ENCODE peak calls at places on chromosomes 12 and 14, in six cellular contexts. R is Caki2; D is stimulated activated effector memory CD8-positive, alpha-beta T cell treated with anti-CD3 and anti-CD28 coated beads, Interleukin-12 subunit alpha, Interleukin-12 subunit beta, amount 100 ng/mL, for 72 hours; U is stimulated activated CD4-positive, alpha-beta T cell treated with anti-CD3 and anti-CD28 coated beads, Interleukin-4, amount 100 ng/mL, for 1 hour; O is COR-L47; P is head of caudate nucleus. G is an unnamed sample.

GRCh38 chr14:86788229-86788628 is 1204.8 kb downstream of the GALC start:
- DNase-seq in R (no peak), P (no peak), D (no peak), O (no peak), U (no peak), G (no peak)

GRCh38 chr12:46387697-46388096 is 15.1 kb upstream of the SLC38A2 start:
- DNase-seq in U (no peak), P (no peak), O (no peak), D (peak), R (peak), G (no peak)

GRCh38 chr14:106538193-106538592 is 1011.8 kb downstream of the TMEM121 start:
- DNase-seq in P (no peak), R (no peak), O (no peak), D (no peak), U (no peak), G (no peak)

GRCh38 chr14:22545842-22546721 is 42.9 kb downstream of the DAD1 start:
- DNase-seq in U (peak), P (no peak), O (no peak), D (peak), R (no peak), G (no peak)

GRCh38 chr12:53975019-53975815 is 463 bp upstream of the HOTAIR start:
- DNase-seq in D (no peak), R (no peak), U (no peak), P (no peak), O (no peak), G (no peak)

GRCh38 chr12:57692500-57692899 is 1.4 kb upstream of the OS9 start:
- DNase-seq in R (no peak), D (no peak), P (no peak), U (no peak), O (no peak), G (no peak)

GRCh38 chr12:44947163-44947562 is 71.0 kb upstream of the NELL2 start:
- DNase-seq in U (no peak), P (no peak), O (no peak), R (no peak), D (no peak), G (no peak)

GRCh38 chr14:22047105-22047504 is 373.5 kb upstream of the OR4E1 start:
- DNase-seq in R (peak), D (no peak), O (no peak), U (no peak), P (peak), G (no peak)

GRCh38 chr12:128168273-128168672 is 98.7 kb upstream of the TMEM132C start:
- DNase-seq in O (no peak), P (no peak), U (no peak), D (no peak), R (no peak), G (no peak)

GRCh38 chr14:72615511-72616121 is 278.3 kb downstream of the DPF3 start:
- DNase-seq in P (no peak), R (peak), O (no peak), U (no peak), D (no peak), G (no peak)

GRCh38 chr12:45331552-45331951 is 115.7 kb downstream of the ANO6 start:
- DNase-seq in R (no peak), P (no peak), O (no peak), D (no peak), U (no peak), G (no peak)

GRCh38 chr14:50759800-50760543 is 71.0 kb downstream of the NIN start:
- DNase-seq in U (no peak), O (no peak), R (no peak), D (no peak), P (no peak), G (no peak)

GRCh38 chr14:99759546-99759925 is 33.7 kb upstream of the EML1 start:
- DNase-seq in R (no peak), O (no peak), P (no peak), D (no peak), U (no peak), G (no peak)

GRCh38 chr12:6135071-6135470 is 10.6 kb upstream of the VWF start:
- DNase-seq in O (no peak), U (no peak), P (no peak), R (no peak), D (no peak), G (no peak)

GRCh38 chr12:114984641-114985041 is 300.7 kb upstream of the TBX3 start:
- DNase-seq in U (no peak), D (no peak), R (no peak), P (no peak), O (no peak), G (no peak)

GRCh38 chr14:35669782-35670181 is 135.8 kb downstream of the INSM2 start:
- DNase-seq in P (no peak), U (no peak), O (no peak), D (no peak), R (no peak), G (no peak)

GRCh38 chr12:52772188-52772587 is 5.0 kb downstream of the KRT76 start:
- DNase-seq in P (no peak), U (no peak), D (no peak), R (no peak), O (no peak), G (no peak)

GRCh38 chr12:68792952-68793351 is 15.0 kb upstream of the MDM2 start:
- DNase-seq in O (no peak), P (no peak), U (no peak), R (peak), D (peak), G (no peak)

GRCh38 chr12:22628228-22628627 is 3.3 kb downstream of the ETNK1 start:
- DNase-seq in R (no peak), D (no peak), U (no peak), O (no peak), P (no peak), G (no peak)

GRCh38 chr14:100138082-100138787 is 21.2 kb downstream of the DEGS2 start:
- DNase-seq in U (no peak), O (no peak), R (no peak), P (no peak), D (no peak), G (no peak)

GRCh38 chr12:13390921-13391320 is 194.4 kb downstream of the EMP1 start:
- DNase-seq in U (no peak), O (no peak), D (no peak), R (no peak), P (no peak), G (no peak)

GRCh38 chr14:64721391-64721791 is 17.2 kb downstream of the PLEKHG3 start:
- DNase-seq in P (no peak), U (no peak), D (no peak), O (peak), R (peak), G (no peak)

GRCh38 chr14:74516451-74517155 is 23.0 kb downstream of the ISCA2 start:
- DNase-seq in R (peak), U (no peak), O (no peak), P (no peak), D (no peak), G (no peak)

GRCh38 chr14:74475678-74476077 is 17.4 kb downstream of the NPC2 start:
- DNase-seq in R (peak), O (no peak), U (no peak), D (no peak), P (no peak), G (no peak)

GRCh38 chr12:78878447-78878846 is 13.9 kb downstream of the SYT1 start:
- DNase-seq in R (peak), O (no peak), U (no peak), D (no peak), P (no peak), G (no peak)

GRCh38 chr14:94641632-94641955 is 29.4 kb downstream of the SERPINA3 start:
- DNase-seq in P (no peak), D (no peak), U (no peak), R (no peak), O (no peak), G (no peak)

GRCh38 chr14:34496679-34497513 is 34.9 kb upstream of the SPTSSA start:
- DNase-seq in P (peak), R (peak), U (no peak), O (no peak), D (no peak), G (no peak)

GRCh38 chr14:28515571-28515970 is 251.0 kb upstream of the FOXG1 start:
- DNase-seq in O (no peak), R (no peak), U (no peak), D (no peak), P (no peak), G (no peak)

GRCh38 chr12:107179883-107180282 is 86.5 kb upstream of the CRY1 start:
- DNase-seq in D (no peak), U (no peak), O (no peak), P (no peak), R (no peak), G (no peak)

GRCh38 chr12:60935981-60936761 is 1324.0 kb upstream of the USP15 start:
- DNase-seq in R (no peak), U (no peak), O (no peak), D (no peak), P (no peak), G (no peak)

GRCh38 chr14:61753631-61754030 is 8.6 kb upstream of the SNAPC1 start:
- DNase-seq in U (no peak), D (no peak), R (no peak), O (no peak), P (no peak), G (no peak)

GRCh38 chr12:124381454-124382207 is 86.7 kb downstream of the RFLNA start:
- DNase-seq in D (no peak), U (no peak), R (no peak), P (peak), O (no peak), G (no peak)

GRCh38 chr12:57725851-57726150 is 12.7 kb downstream of the AGAP2 start:
- DNase-seq in D (no peak), U (no peak), P (no peak), O (no peak), R (no peak), G (no peak)

GRCh38 chr14:75566321-75566720 is 12.1 kb upstream of the FLVCR2 start:
- DNase-seq in P (no peak), U (peak), O (no peak), D (peak), R (peak), G (peak)

GRCh38 chr12:120468846-120469449 is 600 bp downstream of the SRSF9 start:
- DNase-seq in P (peak), R (no peak), O (peak), U (peak), D (peak), G (peak)

GRCh38 chr14:60736494-60736893 is 1.9 kb downstream of the MNAT1 start:
- DNase-seq in R (peak), P (no peak), U (no peak), D (no peak), O (no peak), G (no peak)

GRCh38 chr12:110245278-110245868 is 35.7 kb upstream of the ATP2A2 start:
- DNase-seq in D (peak), O (no peak), R (no peak), P (peak), U (peak), G (peak)

GRCh38 chr12:58500399-58500798 is 419.9 kb downstream of the LRIG3 start:
- DNase-seq in R (no peak), P (no peak), D (no peak), O (no peak), U (no peak), G (no peak)

GRCh38 chr14:68580676-68581075 is 212.2 kb downstream of the ZFP36L1 start:
- DNase-seq in R (no peak), D (no peak), O (no peak), U (no peak), P (no peak), G (no peak)